ENCODE peak calls at places on chromosomes 16 and 17, in six cellular contexts. X, R, T, Z, G and V are unnamed samples.

GRCh38 chr16:81798311-81799137 is 19.4 kb downstream of the PLCG2 start:
- DNase-seq in X (no peak), R (peak; percentile 74), T (no peak), Z (no peak), G (no peak), V (no peak)

GRCh38 chr17:1999557-2000251 is 25.4 kb downstream of the RTN4RL1 start:
- DNase-seq in X (no peak), R (no peak), T (no peak), Z (peak; percentile 42), G (peak; percentile 22), V (peak; percentile 54)

GRCh38 chr17:82200743-82201497 is 11.7 kb downstream of the CCDC57 start:
- DNase-seq in X (no peak), R (no peak), T (peak; percentile 48), Z (no peak), G (no peak), V (no peak)

GRCh38 chr16:62225675-62226074 is 189.4 kb upstream of the CDH8 start:
- DNase-seq in X (no peak), R (no peak), T (no peak), Z (peak; percentile 46), G (peak; percentile 9), V (peak; percentile 13)

GRCh38 chr17:27315322-27315721 is 21.4 kb downstream of the WSB1 start:
- DNase-seq in X (no peak), R (no peak), T (no peak), Z (peak; percentile 90), G (peak; percentile 89), V (peak; percentile 73)

GRCh38 chr16:580946-581498 is 8.8 kb upstream of the RAB40C start:
- DNase-seq in X (no peak), R (no peak), T (no peak), Z (no peak), G (no peak), V (no peak)

GRCh38 chr17:76569607-76570279 is 15.9 kb downstream of the ST6GALNAC2 start:
- DNase-seq in X (no peak), R (no peak), T (no peak), Z (no peak), G (no peak), V (no peak)

GRCh38 chr17:76159157-76159556 is 18.1 kb upstream of the FOXJ1 start:
- DNase-seq in X (no peak), R (no peak), T (no peak), Z (no peak), G (no peak), V (no peak)

GRCh38 chr17:17300624-17301568 is 2.3 kb upstream of the NT5M start:
- DNase-seq in X (no peak), R (peak; percentile 73), T (no peak), Z (no peak), G (peak; percentile 35), V (no peak)

GRCh38 chr17:42403150-42403549 is 14.9 kb upstream of the STAT3 start:
- DNase-seq in X (no peak), R (peak; percentile 82), T (peak; percentile 10), Z (no peak), G (no peak), V (no peak)

GRCh38 chr17:73196500-73196899 is 3.6 kb downstream of the COG1 start:
- DNase-seq in X (no peak), R (no peak), T (no peak), Z (peak; percentile 83), G (peak; percentile 42), V (peak; percentile 55)

GRCh38 chr17:12037970-12038369 is 17.3 kb downstream of the MAP2K4 start:
- DNase-seq in X (no peak), R (no peak), T (no peak), Z (no peak), G (no peak), V (no peak)

GRCh38 chr17:45155029-45155428 is 6.6 kb upstream of the HEXIM2 start:
- DNase-seq in X (no peak), R (no peak), T (no peak), Z (no peak), G (no peak), V (no peak)

GRCh38 chr17:50893183-50893993 is 27.2 kb upstream of the TOB1 start:
- DNase-seq in X (no peak), R (peak; percentile 6), T (no peak), Z (no peak), G (peak; percentile 41), V (no peak)

GRCh38 chr16:53502331-53503269 is at the start of gene AKTIP:
- DNase-seq in X (peak; percentile 42), R (peak; percentile 73), T (no peak), Z (peak; percentile 29), G (peak; percentile 33), V (no peak)

GRCh38 chr16:68416057-68417046 is 32.0 kb downstream of the SMPD3 start:
- DNase-seq in X (no peak), R (no peak), T (no peak), Z (peak; percentile 17), G (no peak), V (no peak)

GRCh38 chr17:42577140-42577531 is 393 bp downstream of the PSMC3IP start:
- DNase-seq in X (no peak), R (no peak), T (no peak), Z (no peak), G (no peak), V (no peak)

GRCh38 chr17:49180303-49180702 is 30.1 kb downstream of the GNGT2 start:
- DNase-seq in X (peak; percentile 51), R (peak; percentile 70), T (peak; percentile 31), Z (peak; percentile 15), G (peak; percentile 70), V (no peak)